ENCODE peak calls at places on chromosomes 6 and 20, in six cellular contexts. M is Calu3; X is activated T-helper 1 cell treated with anti-CD3 and anti-CD28 coated beads, Interleukin-12 subunit alpha, Interleukin-12 subunit beta, Interleukin-2, Interleukin-4 antibody, amounts not matched to agents 30 ng/mL and 10 ng/mL and 1 ng/mL, durations not matched to agents 14 hours and 24 hours and 36 hours; N is GM06990; V is posterior cingulate gyrus; E is GM10248. C is an unnamed sample.

GRCh38 chr6:31821301-31822037 is 6.1 kb upstream of the HSPA1B start:
- DNase-seq in E (peak; percentile 70), V (peak; percentile 89), M (peak; percentile 94), X (peak; percentile 44), N (peak; percentile 84), C (peak; percentile 79)

GRCh38 chr6:137699036-137699683 is 167.9 kb upstream of the TNFAIP3 start:
- DNase-seq in N (no peak), M (no peak), X (no peak), E (no peak), V (no peak), C (no peak)

GRCh38 chr6:105373481-105373880 is 29.4 kb downstream of the PREP start:
- DNase-seq in E (no peak), N (no peak), V (no peak), M (no peak), X (no peak), C (no peak)

GRCh38 chr20:45010399-45010828 is 44.1 kb downstream of the STK4 start:
- DNase-seq in N (no peak), M (no peak), V (no peak), X (no peak), E (no peak), C (no peak)

GRCh38 chr20:10306440-10307358 is 88.1 kb downstream of the SNAP25 start:
- DNase-seq in N (no peak), E (no peak), M (no peak), X (no peak), V (no peak), C (no peak)

GRCh38 chr6:159214281-159214680 is 45.1 kb downstream of the FNDC1 start:
- DNase-seq in X (no peak), V (no peak), N (no peak), E (no peak), M (no peak), C (no peak)

GRCh38 chr6:4655196-4656025 is 120.8 kb upstream of the CDYL start:
- DNase-seq in X (no peak), N (no peak), M (no peak), V (no peak), E (no peak), C (no peak)

GRCh38 chr20:13158339-13158738 is 62.7 kb upstream of the ISM1 start:
- DNase-seq in E (no peak), V (no peak), X (no peak), N (no peak), M (no peak), C (no peak)

GRCh38 chr6:159693894-159694545 is 979 bp upstream of the SOD2 start:
- DNase-seq in V (no peak), X (peak; percentile 44), E (peak; percentile 22), M (peak; percentile 54), N (no peak), C (peak; percentile 58)

GRCh38 chr6:5082487-5083306 is 2.4 kb upstream of the PPP1R3G start:
- DNase-seq in V (no peak), E (no peak), M (peak; percentile 52), N (no peak), X (no peak), C (no peak)

GRCh38 chr6:105909084-105909483 is 177.1 kb upstream of the PRDM1 start:
- DNase-seq in M (no peak), V (no peak), X (no peak), N (no peak), E (no peak), C (no peak)

GRCh38 chr6:815348-815738 is 122.4 kb upstream of the EXOC2 start:
- DNase-seq in E (no peak), M (peak; percentile 13), V (no peak), X (no peak), N (no peak), C (peak; percentile 12)

GRCh38 chr6:6397842-6398241 is 77.4 kb upstream of the F13A1 start:
- DNase-seq in E (no peak), N (no peak), V (no peak), X (no peak), M (no peak), C (no peak)

GRCh38 chr20:38604873-38605303 is 3.3 kb downstream of the ARHGAP40 start:
- DNase-seq in X (no peak), V (no peak), N (no peak), M (peak; percentile 57), E (no peak), C (no peak)